ENCODE peak calls at places on chromosomes 5 and 9, in four cellular contexts. F, S, U and G are unnamed samples.
A peak's percentile ranks its signal among the peaks of the same experiment; 100 is the strongest.

GRCh38 chr5:181192337-181193046 is 12.5 kb downstream of the TRIM7 start:
- DNase-seq in U (peak; percentile 62), F (no peak), S (no peak), G (no peak)

GRCh38 chr5:179411161-179411841 is 66.0 kb upstream of the ADAMTS2 start:
- DNase-seq in U (no peak), F (no peak), S (no peak), G (no peak)

GRCh38 chr5:130868186-130868821 is 296.8 kb downstream of the HINT1 start:
- DNase-seq in S (no peak), U (no peak), F (no peak), G (no peak)

GRCh38 chr5:57175586-57175985 is 1.7 kb downstream of the GPBP1 start:
- DNase-seq in F (no peak), S (no peak), U (no peak), G (no peak)

GRCh38 chr9:106830527-106831140 is 32.3 kb upstream of the ZNF462 start:
- DNase-seq in F (no peak), U (no peak), S (no peak), G (no peak)

GRCh38 chr5:72845889-72846288 is 29.4 kb downstream of the TNPO1 start:
- DNase-seq in U (no peak), F (no peak), S (no peak), G (no peak)

GRCh38 chr5:37871023-37871815 is 31.4 kb upstream of the GDNF start:
- DNase-seq in S (no peak), U (peak; percentile 48), F (no peak), G (no peak)

GRCh38 chr9:109498195-109499060 is at the start of gene PTPN3:
- DNase-seq in F (no peak), U (peak; percentile 34), S (peak; percentile 75), G (no peak)

GRCh38 chr9:5532790-5533189 is 22.5 kb downstream of the PDCD1LG2 start:
- DNase-seq in U (no peak), S (no peak), F (no peak), G (no peak)

GRCh38 chr5:130964238-130965192 is 200.5 kb downstream of the HINT1 start:
- DNase-seq in F (no peak), U (peak; percentile 59), S (no peak), G (no peak)

GRCh38 chr5:139837711-139838380 is 42.2 kb downstream of the PSD2 start:
- DNase-seq in U (no peak), F (no peak), S (peak; percentile 36), G (no peak)

GRCh38 chr9:34576943-34577634 is 12.4 kb downstream of the CNTFR start:
- DNase-seq in S (no peak), F (no peak), U (no peak), G (peak; percentile 60)

GRCh38 chr5:149550267-149550582 is 1.0 kb downstream of the CSNK1A1 start:
- DNase-seq in S (no peak), F (no peak), U (peak; percentile 51), G (no peak)

GRCh38 chr9:134343637-134344036 is 17.4 kb downstream of the RXRA start:
- DNase-seq in S (no peak), U (no peak), F (no peak), G (no peak)

GRCh38 chr5:74143151-74143550 is 497.4 kb downstream of the ENC1 start:
- DNase-seq in U (peak; percentile 33), S (no peak), F (no peak), G (no peak)

GRCh38 chr9:129240581-129241211 is 62.6 kb upstream of the IER5L start:
- DNase-seq in F (no peak), U (no peak), S (peak; percentile 31), G (no peak)

GRCh38 chr5:181052928-181053759 is 13.1 kb downstream of the BTNL9 start:
- DNase-seq in S (peak; percentile 63), F (no peak), U (peak; percentile 20), G (no peak)

GRCh38 chr9:105148328-105149006 is 96.0 kb upstream of the SLC44A1 start:
- DNase-seq in F (no peak), U (no peak), S (no peak), G (no peak)
- TF ChIP-seq CTCF in F (no peak), U (no peak), S (no peak), G (no peak)

GRCh38 chr5:94785111-94785510 is 166.6 kb downstream of the SLF1 start:
- DNase-seq in S (no peak), U (peak; percentile 7), F (no peak), G (no peak)
- TF ChIP-seq CTCF in S (peak; percentile 8), U (peak; percentile 44), F (peak; percentile 16), G (peak; percentile 47)

DNA sequence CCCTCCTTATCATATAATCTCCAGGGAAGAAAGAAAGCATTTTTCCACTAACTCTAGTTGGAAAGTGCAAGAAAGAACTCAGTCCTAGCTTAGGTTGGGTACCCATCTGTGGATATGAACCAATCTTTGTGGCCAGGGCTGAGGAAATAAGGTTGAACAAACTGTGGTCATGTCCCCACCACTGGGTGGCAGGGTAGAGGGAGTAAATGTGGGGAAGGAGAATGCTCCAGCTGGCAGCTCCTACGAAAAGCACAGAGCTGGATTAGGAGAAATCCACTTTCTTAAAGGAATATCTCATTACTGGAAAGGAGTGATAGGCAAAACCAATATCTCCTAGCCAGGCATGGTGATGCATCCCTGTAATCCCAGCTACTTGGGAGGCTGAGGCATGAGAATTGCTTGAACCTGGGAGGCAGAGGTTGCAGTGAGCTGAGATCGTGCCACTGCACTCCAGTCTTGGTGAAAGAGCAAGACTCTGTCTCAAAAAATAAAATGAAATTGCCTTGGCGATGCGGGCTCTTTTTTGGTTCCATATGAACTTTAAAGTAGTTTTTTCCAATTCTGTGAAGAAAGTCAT is 175.1 kb downstream of the CCDC192 start:
- DNase-seq in S (peak; percentile 62), U (peak; percentile 80), F (no peak), G (peak; percentile 26)
- TF ChIP-seq CTCF in S (peak; percentile 56), U (peak; percentile 81), F (peak; percentile 49), G (peak; percentile 62)

DNA sequence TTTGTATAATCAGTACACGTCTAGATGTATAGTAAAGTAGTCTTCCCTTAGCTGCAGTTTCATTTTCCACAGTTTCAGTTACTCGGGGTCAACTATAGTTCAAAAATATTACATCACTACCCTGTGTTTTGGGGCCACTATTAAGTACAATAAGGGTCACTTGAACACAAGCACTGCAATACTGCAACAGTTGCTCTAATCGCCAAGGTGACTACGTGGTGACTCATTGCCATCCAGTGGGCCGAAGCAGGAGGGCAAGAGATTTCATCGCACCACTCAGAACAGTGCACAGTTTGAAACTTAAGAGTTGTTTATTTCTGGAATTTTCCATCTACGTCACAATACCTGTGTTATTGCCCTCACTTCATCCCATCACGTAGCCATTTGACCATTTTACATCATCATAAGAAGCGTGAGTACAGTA is at the start of gene ARL14EPL:
- DNase-seq in U (peak; percentile 87), S (peak; percentile 66), F (peak; percentile 82), G (no peak)
- TF ChIP-seq CTCF in U (peak; percentile 46), S (peak; percentile 33), F (no peak), G (peak; percentile 23)

GRCh38 chr9:89621676-89622075 is 16.9 kb downstream of the GADD45G start:
- DNase-seq in F (no peak), S (no peak), U (no peak), G (no peak)
- TF ChIP-seq CTCF in F (no peak), S (no peak), U (no peak), G (no peak)

DNA sequence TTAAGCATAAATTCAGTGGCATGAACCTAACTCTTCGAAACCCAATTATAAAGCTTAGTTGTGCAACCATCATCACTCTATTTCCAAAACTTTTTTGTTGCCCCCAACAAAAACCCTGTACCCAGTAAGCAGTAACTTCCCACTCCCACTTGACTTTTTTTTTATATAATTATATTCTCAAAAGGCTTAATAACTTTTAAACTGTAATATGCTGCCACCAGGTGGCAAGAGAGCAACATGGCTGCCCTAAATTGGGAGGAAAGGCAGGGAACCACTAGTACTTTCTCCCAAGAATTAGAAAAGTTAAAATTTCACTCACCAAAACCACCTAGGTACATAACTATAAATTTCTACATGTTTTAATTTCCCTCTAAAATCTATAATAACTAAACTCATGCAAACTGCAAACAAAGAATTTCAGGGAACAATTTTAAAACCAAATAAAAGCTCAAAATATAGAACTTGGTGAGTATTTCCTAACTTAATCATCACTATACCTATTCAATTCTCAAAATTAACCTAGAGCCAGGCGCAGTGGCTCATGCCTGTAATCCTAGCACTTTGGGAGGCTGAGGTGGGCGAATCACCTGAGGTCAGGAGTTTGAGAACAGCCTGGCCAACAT is 50.2 kb upstream of the RNF38 start:
- DNase-seq in F (peak; percentile 9), U (peak; percentile 72), S (no peak), G (no peak)
- TF ChIP-seq CTCF in F (peak; percentile 68), U (peak; percentile 74), S (peak; percentile 76), G (peak; percentile 85)

GRCh38 chr5:61347088-61347487 is 15.0 kb downstream of the ZSWIM6 start:
- DNase-seq in S (no peak), F (no peak), U (no peak), G (no peak)
- TF ChIP-seq CTCF in S (no peak), F (no peak), U (no peak), G (peak; percentile 20)